ENCODE peak calls at places on chromosomes 16 and 17, in four cellular contexts. One of them, this sample, is unnamed.

GRCh38 chr16:49456763-49457162 is 83.2 kb downstream of the C16orf78 start:
- DNase-seq in activated CD4-positive, alpha-beta T cell treated with anti-CD3 and anti-CD28 coated beads for 4 hours: no peak
- DNase-seq in fibroblast of the aortic adventitia: no peak
- DNase-seq in NCI-H446 treated with DMSO at 0.1 percent for 48 hours: no peak
- DNase-seq in this sample: no peak

GRCh38 chr17:72122668-72123495 is 2.1 kb downstream of the SOX9 start:
- DNase-seq in activated CD4-positive, alpha-beta T cell treated with anti-CD3 and anti-CD28 coated beads for 4 hours: no peak
- DNase-seq in fibroblast of the aortic adventitia: peak; percentile 37
- DNase-seq in NCI-H446 treated with DMSO at 0.1 percent for 48 hours: no peak
- DNase-seq in this sample: no peak

GRCh38 chr16:85284138-85284897 is 172.0 kb upstream of the CIBAR2 start:
- DNase-seq in activated CD4-positive, alpha-beta T cell treated with anti-CD3 and anti-CD28 coated beads for 4 hours: no peak
- DNase-seq in fibroblast of the aortic adventitia: no peak
- DNase-seq in NCI-H446 treated with DMSO at 0.1 percent for 48 hours: no peak
- DNase-seq in this sample: no peak

GRCh38 chr17:80346498-80347275 is 68.3 kb upstream of the ENDOV start:
- DNase-seq in activated CD4-positive, alpha-beta T cell treated with anti-CD3 and anti-CD28 coated beads for 4 hours: no peak
- DNase-seq in fibroblast of the aortic adventitia: no peak
- DNase-seq in NCI-H446 treated with DMSO at 0.1 percent for 48 hours: no peak
- DNase-seq in this sample: no peak

GRCh38 chr17:45787044-45787443 is 2.9 kb downstream of the CRHR1 start:
- DNase-seq in activated CD4-positive, alpha-beta T cell treated with anti-CD3 and anti-CD28 coated beads for 4 hours: no peak
- DNase-seq in fibroblast of the aortic adventitia: no peak
- DNase-seq in NCI-H446 treated with DMSO at 0.1 percent for 48 hours: no peak
- DNase-seq in this sample: no peak

GRCh38 chr16:72838999-72839398 is 208.9 kb downstream of the ZFHX3 start:
- DNase-seq in activated CD4-positive, alpha-beta T cell treated with anti-CD3 and anti-CD28 coated beads for 4 hours: no peak
- DNase-seq in fibroblast of the aortic adventitia: no peak
- DNase-seq in NCI-H446 treated with DMSO at 0.1 percent for 48 hours: no peak
- DNase-seq in this sample: no peak

GRCh38 chr17:45857977-45858708 is 13.5 kb downstream of the SPPL2C start:
- DNase-seq in activated CD4-positive, alpha-beta T cell treated with anti-CD3 and anti-CD28 coated beads for 4 hours: no peak
- DNase-seq in fibroblast of the aortic adventitia: peak; percentile 25
- DNase-seq in NCI-H446 treated with DMSO at 0.1 percent for 48 hours: no peak
- DNase-seq in this sample: no peak

GRCh38 chr17:73109603-73110002 is 17.1 kb upstream of the SLC39A11 start:
- DNase-seq in activated CD4-positive, alpha-beta T cell treated with anti-CD3 and anti-CD28 coated beads for 4 hours: no peak
- DNase-seq in fibroblast of the aortic adventitia: no peak
- DNase-seq in NCI-H446 treated with DMSO at 0.1 percent for 48 hours: no peak
- DNase-seq in this sample: no peak

GRCh38 chr16:320206-320605 is 32.3 kb downstream of the AXIN1 start:
- DNase-seq in activated CD4-positive, alpha-beta T cell treated with anti-CD3 and anti-CD28 coated beads for 4 hours: no peak
- DNase-seq in fibroblast of the aortic adventitia: no peak
- DNase-seq in NCI-H446 treated with DMSO at 0.1 percent for 48 hours: no peak
- DNase-seq in this sample: no peak

GRCh38 chr16:58425245-58425644 is 33.0 kb downstream of the GINS3 start:
- DNase-seq in activated CD4-positive, alpha-beta T cell treated with anti-CD3 and anti-CD28 coated beads for 4 hours: no peak
- DNase-seq in fibroblast of the aortic adventitia: no peak
- DNase-seq in NCI-H446 treated with DMSO at 0.1 percent for 48 hours: no peak
- DNase-seq in this sample: no peak

GRCh38 chr17:82559779-82560642 is 40.5 kb downstream of the FOXK2 start:
- DNase-seq in activated CD4-positive, alpha-beta T cell treated with anti-CD3 and anti-CD28 coated beads for 4 hours: no peak
- DNase-seq in fibroblast of the aortic adventitia: no peak
- DNase-seq in NCI-H446 treated with DMSO at 0.1 percent for 48 hours: no peak
- DNase-seq in this sample: no peak

GRCh38 chr17:40727447-40728231 is 24.1 kb upstream of the KRT24 start:
- DNase-seq in activated CD4-positive, alpha-beta T cell treated with anti-CD3 and anti-CD28 coated beads for 4 hours: no peak
- DNase-seq in fibroblast of the aortic adventitia: peak; percentile 51
- DNase-seq in NCI-H446 treated with DMSO at 0.1 percent for 48 hours: no peak
- DNase-seq in this sample: no peak

GRCh38 chr16:13957197-13958078 is 37.5 kb downstream of the ERCC4 start:
- DNase-seq in activated CD4-positive, alpha-beta T cell treated with anti-CD3 and anti-CD28 coated beads for 4 hours: no peak
- DNase-seq in fibroblast of the aortic adventitia: peak; percentile 90
- DNase-seq in NCI-H446 treated with DMSO at 0.1 percent for 48 hours: peak; percentile 63
- DNase-seq in this sample: no peak

GRCh38 chr17:35555695-35556094 is 4.9 kb downstream of the SLFN14 start:
- DNase-seq in activated CD4-positive, alpha-beta T cell treated with anti-CD3 and anti-CD28 coated beads for 4 hours: no peak
- DNase-seq in fibroblast of the aortic adventitia: no peak
- DNase-seq in NCI-H446 treated with DMSO at 0.1 percent for 48 hours: no peak
- DNase-seq in this sample: no peak

GRCh38 chr17:7261377-7262191 is 694 bp downstream of the CLDN7 start:
- DNase-seq in activated CD4-positive, alpha-beta T cell treated with anti-CD3 and anti-CD28 coated beads for 4 hours: peak; percentile 60
- DNase-seq in fibroblast of the aortic adventitia: no peak
- DNase-seq in NCI-H446 treated with DMSO at 0.1 percent for 48 hours: no peak
- DNase-seq in this sample: no peak

GRCh38 chr17:70313031-70313430 is 143.7 kb downstream of the KCNJ2 start:
- DNase-seq in activated CD4-positive, alpha-beta T cell treated with anti-CD3 and anti-CD28 coated beads for 4 hours: no peak
- DNase-seq in fibroblast of the aortic adventitia: no peak
- DNase-seq in NCI-H446 treated with DMSO at 0.1 percent for 48 hours: no peak
- DNase-seq in this sample: no peak

GRCh38 chr16:57112403-57113041 is 20.1 kb downstream of the CPNE2 start:
- DNase-seq in activated CD4-positive, alpha-beta T cell treated with anti-CD3 and anti-CD28 coated beads for 4 hours: no peak
- DNase-seq in fibroblast of the aortic adventitia: no peak
- DNase-seq in NCI-H446 treated with DMSO at 0.1 percent for 48 hours: no peak
- DNase-seq in this sample: no peak

GRCh38 chr16:68363847-68364600 is 53.2 kb downstream of the PRMT7 start:
- DNase-seq in activated CD4-positive, alpha-beta T cell treated with anti-CD3 and anti-CD28 coated beads for 4 hours: no peak
- DNase-seq in fibroblast of the aortic adventitia: peak; percentile 7
- DNase-seq in NCI-H446 treated with DMSO at 0.1 percent for 48 hours: no peak
- DNase-seq in this sample: no peak

GRCh38 chr16:63652091-63652490 is 1469.8 kb downstream of the CDH11 start:
- DNase-seq in activated CD4-positive, alpha-beta T cell treated with anti-CD3 and anti-CD28 coated beads for 4 hours: no peak
- DNase-seq in fibroblast of the aortic adventitia: no peak
- DNase-seq in NCI-H446 treated with DMSO at 0.1 percent for 48 hours: no peak
- DNase-seq in this sample: no peak

GRCh38 chr16:47927330-47927729 is 228.5 kb downstream of the ABCC12 start:
- DNase-seq in activated CD4-positive, alpha-beta T cell treated with anti-CD3 and anti-CD28 coated beads for 4 hours: no peak
- DNase-seq in fibroblast of the aortic adventitia: no peak
- DNase-seq in NCI-H446 treated with DMSO at 0.1 percent for 48 hours: no peak
- DNase-seq in this sample: no peak

GRCh38 chr16:49857423-49858181 is 1.7 kb upstream of the ZNF423 start:
- DNase-seq in activated CD4-positive, alpha-beta T cell treated with anti-CD3 and anti-CD28 coated beads for 4 hours: peak; percentile 37
- DNase-seq in fibroblast of the aortic adventitia: peak; percentile 46
- DNase-seq in NCI-H446 treated with DMSO at 0.1 percent for 48 hours: peak; percentile 50
- DNase-seq in this sample: no peak

GRCh38 chr17:20276430-20276829 is 190.9 kb downstream of the LGALS9B start:
- DNase-seq in activated CD4-positive, alpha-beta T cell treated with anti-CD3 and anti-CD28 coated beads for 4 hours: no peak
- DNase-seq in fibroblast of the aortic adventitia: no peak
- DNase-seq in NCI-H446 treated with DMSO at 0.1 percent for 48 hours: no peak
- DNase-seq in this sample: no peak

GRCh38 chr17:38868968-38869646 is 751 bp upstream of the LASP1 start:
- DNase-seq in activated CD4-positive, alpha-beta T cell treated with anti-CD3 and anti-CD28 coated beads for 4 hours: peak; percentile 81
- DNase-seq in fibroblast of the aortic adventitia: peak; percentile 93
- DNase-seq in NCI-H446 treated with DMSO at 0.1 percent for 48 hours: peak; percentile 53
- DNase-seq in this sample: no peak

GRCh38 chr16:80280557-80280956 is 260.2 kb upstream of the DYNLRB2 start:
- DNase-seq in activated CD4-positive, alpha-beta T cell treated with anti-CD3 and anti-CD28 coated beads for 4 hours: no peak
- DNase-seq in fibroblast of the aortic adventitia: no peak
- DNase-seq in NCI-H446 treated with DMSO at 0.1 percent for 48 hours: no peak
- DNase-seq in this sample: no peak

GRCh38 chr17:60149691-60150582 is at the start of gene CA4:
- DNase-seq in activated CD4-positive, alpha-beta T cell treated with anti-CD3 and anti-CD28 coated beads for 4 hours: no peak
- DNase-seq in fibroblast of the aortic adventitia: no peak
- DNase-seq in NCI-H446 treated with DMSO at 0.1 percent for 48 hours: no peak
- DNase-seq in this sample: no peak

This sample was measured in cortex of kidney.